ENCODE peak calls at places on chromosomes 5 and 9, in nine cellular contexts. L is K562; A is caudate nucleus; E is IMR-90; W is GM23338; M is left colon; P is activated CD8-positive, alpha-beta memory T cell treated with anti-CD3 and anti-CD28 coated beads, Interleukin-2, amount 50 U/mL, for 4 hours; D is choroid plexus epithelial cell; X is ELR. F is an unnamed sample.

GRCh38 chr5:52709171-52709925 is 78.4 kb upstream of the ITGA1 start:
- DNase-seq in W (no peak), D (peak), M (no peak), X (peak), A (no peak), L (no peak), P (no peak), E (peak), F (peak)

GRCh38 chr9:38761334-38761733 is 41.4 kb upstream of the FAM240B start:
- DNase-seq in P (no peak), D (peak), E (no peak), A (no peak), L (no peak), X (no peak), M (no peak), W (peak), F (no peak)

GRCh38 chr5:1726469-1726865 is 73.2 kb downstream of the MRPL36 start:
- DNase-seq in M (no peak), P (no peak), A (no peak), X (no peak), E (no peak), W (no peak), D (no peak), L (no peak), F (no peak)

GRCh38 chr5:178772351-178772750 is 41.9 kb upstream of the ZNF354A start:
- DNase-seq in L (no peak), A (no peak), X (no peak), W (no peak), M (no peak), E (no peak), D (no peak), P (no peak), F (no peak)

GRCh38 chr9:26754494-26755188 is 138.0 kb downstream of the CAAP1 start:
- DNase-seq in D (no peak), P (no peak), X (no peak), M (no peak), A (no peak), E (no peak), L (no peak), W (no peak), F (no peak)

GRCh38 chr9:128685636-128686489 is 3.2 kb upstream of the SET start:
- DNase-seq in E (no peak), A (no peak), W (no peak), P (peak), D (no peak), L (no peak), X (peak), M (peak), F (no peak)

GRCh38 chr5:63959177-63959982 is 2.9 kb downstream of the HTR1A start:
- DNase-seq in A (peak), M (no peak), L (no peak), W (peak), P (no peak), X (no peak), D (no peak), E (no peak), F (no peak)

GRCh38 chr9:14251146-14252071 is 62.5 kb downstream of the NFIB start:
- DNase-seq in A (peak), L (no peak), D (peak), P (no peak), M (peak), E (peak), X (peak), W (peak), F (peak)

GRCh38 chr9:128124873-128125574 is 2.5 kb downstream of the PTGES2 start:
- DNase-seq in M (peak), D (peak), P (peak), W (peak), A (peak), L (no peak), E (peak), X (peak), F (peak)

GRCh38 chr5:137866541-137867388 is 895 bp upstream of the MYOT start:
- DNase-seq in W (no peak), A (no peak), M (no peak), X (no peak), D (no peak), E (no peak), L (no peak), P (no peak), F (no peak)

GRCh38 chr9:108271646-108272349 is 584.0 kb downstream of the ACTL7B start:
- DNase-seq in D (peak), E (peak), M (peak), A (no peak), L (no peak), P (no peak), W (peak), X (peak), F (peak)

GRCh38 chr9:79976501-79977444 is 405.0 kb downstream of the TLE4 start:
- DNase-seq in M (no peak), E (no peak), L (no peak), A (no peak), P (no peak), X (no peak), W (no peak), D (no peak), F (no peak)

GRCh38 chr9:71895122-71895521 is 15.9 kb downstream of the ABHD17B start:
- DNase-seq in D (peak), P (no peak), W (no peak), A (no peak), M (no peak), L (no peak), X (no peak), E (peak), F (peak)

F was measured in astrocyte.